ENCODE peak calls at places on chromosome 18, in six cellular contexts. L is choroid plexus epithelial cell, Z is suprapubic skin, N is heart right ventricle, K is cardiac fibroblast, I is left ventricle myocardium inferior. R is an unnamed sample.

GRCh38 chr18:22284581-22285230 is 115.3 kb downstream of the GATA6 start:
- DNase-seq in N (no peak), I (no peak), K (no peak), L (no peak), Z (no peak), R (no peak)

GRCh38 chr18:73254564-73254963 is 386.8 kb upstream of the NETO1 start:
- DNase-seq in I (no peak), N (no peak), K (no peak), L (no peak), Z (no peak), R (no peak)

GRCh38 chr18:6884944-6885343 is 155.4 kb downstream of the ARHGAP28 start:
- DNase-seq in I (no peak), K (no peak), N (no peak), L (peak), Z (no peak), R (no peak)

GRCh38 chr18:58661423-58661822 is 9.8 kb upstream of the MALT1 start:
- DNase-seq in L (peak), Z (no peak), N (no peak), K (no peak), I (no peak), R (no peak)

GRCh38 chr18:56702946-56703345 is 51.8 kb downstream of the WDR7 start:
- DNase-seq in K (peak), N (no peak), L (peak), Z (no peak), I (no peak), R (no peak)

GRCh38 chr18:7221424-7222155 is 9.3 kb upstream of the LRRC30 start:
- DNase-seq in L (peak), I (no peak), K (peak), Z (no peak), N (no peak), R (no peak)

GRCh38 chr18:37175727-37176126 is 346.8 kb downstream of the KIAA1328 start:
- DNase-seq in N (no peak), Z (no peak), I (no peak), L (no peak), K (no peak), R (no peak)

GRCh38 chr18:32919799-32920198 is 147.0 kb upstream of the KLHL14 start:
- DNase-seq in N (no peak), I (no peak), K (peak), L (peak), Z (no peak), R (no peak)

GRCh38 chr18:45291616-45292612 is 323.4 kb upstream of the SLC14A2 start:
- DNase-seq in Z (no peak), L (peak), K (peak), I (no peak), N (no peak), R (no peak)

GRCh38 chr18:23992119-23992940 is 22.2 kb upstream of the TTC39C start:
- DNase-seq in I (peak), K (no peak), N (peak), L (no peak), Z (no peak), R (no peak)

GRCh38 chr18:9132628-9133027 is 4.0 kb upstream of the ANKRD12 start:
- DNase-seq in L (no peak), K (no peak), I (no peak), Z (no peak), N (no peak), R (no peak)

GRCh38 chr18:9135081-9135911 is 1.3 kb upstream of the ANKRD12 start:
- DNase-seq in L (no peak), K (no peak), N (no peak), I (no peak), Z (no peak), R (no peak)

GRCh38 chr18:9135912-9136314 is 668 bp upstream of the ANKRD12 start:
- DNase-seq in N (no peak), K (no peak), L (peak), I (no peak), Z (no peak), R (no peak)

GRCh38 chr18:9130806-9131205 is 5.8 kb upstream of the ANKRD12 start:
- DNase-seq in I (no peak), K (peak), Z (no peak), L (peak), N (no peak), R (no peak)

GRCh38 chr18:9133225-9133624 is 3.4 kb upstream of the ANKRD12 start:
- DNase-seq in L (no peak), N (no peak), I (no peak), Z (no peak), K (no peak), R (no peak)
- H3K4me3 ChIP-seq in L (no peak), N (no peak), I (no peak), Z (no peak), K (no peak), R (no peak)

GRCh38 chr18:498901-499300 is 1.6 kb downstream of the COLEC12 start:
- DNase-seq in L (no peak), N (no peak), Z (no peak), I (no peak), K (no peak), R (no peak)

GRCh38 chr18:500556-501405 is at the start of gene COLEC12:
- DNase-seq in I (peak), L (no peak), Z (no peak), N (peak), K (no peak), R (no peak)

GRCh38 chr18:501406-501714 is 859 bp upstream of the COLEC12 start:
- DNase-seq in N (no peak), Z (no peak), L (no peak), I (no peak), K (no peak), R (no peak)

GRCh38 chr18:499351-500229 is 911 bp downstream of the COLEC12 start:
- DNase-seq in I (no peak), Z (no peak), L (peak), N (no peak), K (peak), R (no peak)

DNA sequence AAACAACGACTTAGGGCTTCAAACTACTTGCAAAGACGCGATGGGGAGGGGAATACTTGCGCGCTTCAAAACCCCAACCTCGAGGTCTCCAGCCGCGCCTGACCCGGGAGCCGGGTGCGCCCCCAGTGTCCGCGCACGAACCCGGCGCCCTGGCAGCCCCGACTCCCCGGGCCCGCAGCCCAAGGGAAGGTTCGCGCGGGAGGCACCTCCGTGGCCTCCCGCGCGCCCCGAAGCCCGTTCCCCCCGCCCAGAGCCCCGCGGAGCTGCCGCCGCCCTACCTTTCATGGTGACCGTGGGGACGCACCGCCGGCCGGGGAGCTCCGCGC is 308 bp downstream of the COLEC12 start:
- DNase-seq in Z (no peak), K (no peak), L (no peak), N (no peak), I (no peak), R (no peak)
- TF ChIP-seq CTCF in Z (no peak), K (no peak), L (no peak), N (peak), I (peak), R (peak)

DNA sequence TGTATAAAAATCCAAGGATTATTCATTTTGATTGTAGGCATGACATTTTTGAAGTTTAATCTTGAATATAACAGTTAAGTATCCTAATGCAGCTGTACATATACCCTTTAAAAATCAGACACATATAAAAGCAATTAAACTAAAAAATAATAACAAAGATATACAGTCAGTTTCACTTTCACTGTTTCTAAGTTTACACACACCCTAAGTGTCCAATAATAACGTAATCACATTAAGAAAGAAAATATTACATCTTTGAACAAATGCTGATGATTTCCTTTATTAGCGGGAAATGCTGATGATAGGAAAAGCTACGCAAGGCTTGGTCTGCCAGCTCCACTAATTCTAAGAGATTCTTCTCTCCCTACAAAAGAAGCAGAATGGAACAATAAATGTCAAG is 38.8 kb downstream of the RTTN start:
- DNase-seq in N (no peak), Z (no peak), L (no peak), K (no peak), I (no peak), R (no peak)
- H3K4me3 ChIP-seq in N (no peak), Z (no peak), L (no peak), K (no peak), I (no peak), R (no peak)

GRCh38 chr18:46787674-46788073 is 30.8 kb upstream of the ST8SIA5 start:
- DNase-seq in N (no peak), K (no peak), L (no peak), Z (no peak), I (no peak), R (no peak)

GRCh38 chr18:46794607-46795006 is 37.8 kb upstream of the ST8SIA5 start:
- DNase-seq in L (no peak), K (no peak), I (no peak), Z (no peak), N (no peak), R (no peak)

DNA sequence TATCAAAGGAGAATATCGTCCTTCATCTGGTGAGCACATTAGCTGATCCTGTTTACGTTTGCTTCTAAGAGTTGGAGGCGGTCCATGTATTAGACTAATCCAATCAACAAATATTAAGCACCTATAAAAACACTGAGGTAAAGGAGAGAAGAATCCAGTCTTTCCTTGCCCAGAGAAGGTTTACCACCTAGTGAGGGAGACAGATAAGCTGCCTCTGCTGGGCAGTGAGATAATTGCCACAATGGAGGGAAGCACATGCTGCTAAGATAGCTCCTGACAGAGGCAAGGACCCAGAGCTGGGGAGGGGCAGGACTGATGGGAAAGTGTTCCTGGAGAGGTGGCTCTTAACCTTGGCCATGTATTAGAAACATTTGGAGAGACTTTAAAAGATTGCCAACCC is 36.7 kb upstream of the ST8SIA5 start:
- DNase-seq in L (peak), Z (no peak), I (no peak), K (no peak), N (no peak), R (no peak)
- TF ChIP-seq CTCF in L (peak), Z (no peak), I (peak), K (no peak), N (no peak), R (no peak)